ENCODE peak calls at places on chromosomes 6 and 20, in eight cellular contexts. One of them, this sample, is unnamed.

GRCh38 chr6:15359335-15359862 is 113.5 kb downstream of the JARID2 start:
- DNase-seq in ovary: no peak
- DNase-seq in AG10803: no peak
- DNase-seq in spleen: no peak
- DNase-seq in left lung: no peak
- DNase-seq in WERI-Rb-1: no peak
- DNase-seq in HFF-Myc: no peak
- DNase-seq in fibroblast of the aortic adventitia: no peak
- DNase-seq in this sample: no peak

GRCh38 chr20:8260837-8261241 is 128.8 kb downstream of the PLCB1 start:
- DNase-seq in ovary: no peak
- DNase-seq in AG10803: no peak
- DNase-seq in spleen: no peak
- DNase-seq in left lung: no peak
- DNase-seq in WERI-Rb-1: no peak
- DNase-seq in HFF-Myc: no peak
- DNase-seq in fibroblast of the aortic adventitia: peak; percentile 16
- DNase-seq in this sample: no peak

GRCh38 chr6:38933426-38933825 is 115.2 kb upstream of the GLP1R start:
- DNase-seq in ovary: no peak
- DNase-seq in AG10803: peak; percentile 2
- DNase-seq in spleen: no peak
- DNase-seq in left lung: no peak
- DNase-seq in WERI-Rb-1: peak; percentile 19
- DNase-seq in HFF-Myc: no peak
- DNase-seq in fibroblast of the aortic adventitia: peak; percentile 8
- DNase-seq in this sample: peak; percentile 9

GRCh38 chr20:3312940-3313656 is 74.1 kb upstream of the SLC4A11 start:
- DNase-seq in ovary: no peak
- DNase-seq in AG10803: peak; percentile 84
- DNase-seq in spleen: no peak
- DNase-seq in left lung: no peak
- DNase-seq in WERI-Rb-1: no peak
- DNase-seq in HFF-Myc: no peak
- DNase-seq in fibroblast of the aortic adventitia: peak; percentile 86
- DNase-seq in this sample: peak; percentile 44

GRCh38 chr6:149166324-149166723 is 151.2 kb upstream of the TAB2 start:
- DNase-seq in ovary: no peak
- DNase-seq in AG10803: no peak
- DNase-seq in spleen: no peak
- DNase-seq in left lung: no peak
- DNase-seq in WERI-Rb-1: no peak
- DNase-seq in HFF-Myc: no peak
- DNase-seq in fibroblast of the aortic adventitia: peak; percentile 55
- DNase-seq in this sample: no peak

GRCh38 chr6:80173411-80173810 is 66.9 kb downstream of the BCKDHB start:
- DNase-seq in ovary: no peak
- DNase-seq in AG10803: no peak
- DNase-seq in spleen: no peak
- DNase-seq in left lung: no peak
- DNase-seq in WERI-Rb-1: no peak
- DNase-seq in HFF-Myc: no peak
- DNase-seq in fibroblast of the aortic adventitia: peak; percentile 75
- DNase-seq in this sample: peak; percentile 4

GRCh38 chr6:4647414-4648365 is 128.5 kb upstream of the CDYL start:
- DNase-seq in ovary: peak; percentile 66
- DNase-seq in AG10803: peak; percentile 74
- DNase-seq in spleen: peak; percentile 76
- DNase-seq in left lung: peak; percentile 77
- DNase-seq in WERI-Rb-1: peak; percentile 91
- DNase-seq in HFF-Myc: peak; percentile 52
- DNase-seq in fibroblast of the aortic adventitia: peak; percentile 77
- DNase-seq in this sample: peak; percentile 72

GRCh38 chr6:11197175-11197535 is 35.3 kb downstream of the NEDD9 start:
- DNase-seq in ovary: no peak
- DNase-seq in AG10803: peak; percentile 97
- DNase-seq in spleen: no peak
- DNase-seq in left lung: no peak
- DNase-seq in WERI-Rb-1: no peak
- DNase-seq in HFF-Myc: peak; percentile 71
- DNase-seq in fibroblast of the aortic adventitia: peak; percentile 77
- DNase-seq in this sample: peak; percentile 77

GRCh38 chr20:31676534-31677030 is 38.9 kb downstream of the COX4I2 start:
- DNase-seq in ovary: no peak
- DNase-seq in AG10803: no peak
- DNase-seq in spleen: no peak
- DNase-seq in left lung: no peak
- DNase-seq in WERI-Rb-1: no peak
- DNase-seq in HFF-Myc: no peak
- DNase-seq in fibroblast of the aortic adventitia: peak; percentile 31
- DNase-seq in this sample: no peak

GRCh38 chr20:31677553-31678260 is 40.0 kb downstream of the COX4I2 start:
- DNase-seq in ovary: no peak
- DNase-seq in AG10803: no peak
- DNase-seq in spleen: no peak
- DNase-seq in left lung: no peak
- DNase-seq in WERI-Rb-1: no peak
- DNase-seq in HFF-Myc: no peak
- DNase-seq in fibroblast of the aortic adventitia: no peak
- DNase-seq in this sample: no peak

GRCh38 chr20:31679357-31680285 is 41.9 kb downstream of the COX4I2 start:
- DNase-seq in ovary: no peak
- DNase-seq in AG10803: no peak
- DNase-seq in spleen: no peak
- DNase-seq in left lung: no peak
- DNase-seq in WERI-Rb-1: no peak
- DNase-seq in HFF-Myc: no peak
- DNase-seq in fibroblast of the aortic adventitia: no peak
- DNase-seq in this sample: no peak

GRCh38 chr20:31680286-31681127 is 42.2 kb downstream of the BCL2L1 start:
- DNase-seq in ovary: no peak
- DNase-seq in AG10803: no peak
- DNase-seq in spleen: no peak
- DNase-seq in left lung: no peak
- DNase-seq in WERI-Rb-1: no peak
- DNase-seq in HFF-Myc: no peak
- DNase-seq in fibroblast of the aortic adventitia: no peak
- DNase-seq in this sample: no peak

DNA sequence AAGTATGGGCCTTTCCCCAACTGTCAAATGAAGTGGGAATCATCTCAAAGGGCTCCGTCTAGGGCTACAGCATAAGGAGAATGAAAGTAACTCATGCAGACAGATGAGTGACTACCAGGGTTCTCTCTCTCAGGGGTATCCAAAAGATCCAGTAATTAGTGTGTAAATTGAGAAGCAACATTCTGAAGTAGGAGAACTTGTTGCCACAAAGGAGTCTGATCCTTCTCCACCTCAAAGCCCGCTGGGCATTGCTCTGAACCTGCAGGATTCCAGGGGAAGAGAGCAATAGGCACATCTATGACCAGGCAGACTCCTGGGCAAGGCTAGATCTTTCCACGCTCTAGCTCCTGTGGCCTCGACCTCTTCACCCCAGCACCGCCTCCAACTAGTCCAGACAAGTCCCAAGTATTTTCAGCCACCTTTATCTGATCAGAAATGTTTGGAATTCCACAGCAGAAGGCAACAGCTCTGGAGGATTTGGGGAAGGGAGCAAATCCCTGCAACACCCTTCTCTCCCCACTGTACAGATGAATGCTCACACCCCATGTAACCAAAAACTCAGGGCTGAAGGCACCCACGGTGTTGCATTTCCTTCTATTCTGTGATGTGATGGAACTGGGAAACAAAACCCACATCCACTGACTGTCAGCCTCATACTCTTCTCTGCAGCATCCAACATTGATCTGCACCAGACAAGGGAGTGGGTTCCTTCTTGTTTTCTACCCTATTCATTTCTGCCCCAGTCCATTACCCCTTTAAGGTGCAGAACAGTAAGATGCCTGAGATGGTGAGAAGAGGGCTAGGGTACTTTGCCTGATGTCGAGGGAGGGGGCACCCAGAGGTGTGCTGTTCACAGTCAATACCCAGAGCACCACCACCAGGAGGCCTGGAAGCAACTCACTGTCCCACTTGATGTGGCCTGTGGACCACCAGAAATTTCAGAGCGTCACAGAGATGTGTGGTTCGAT is 41.0 kb downstream of the COX4I2 start:
- DNase-seq in ovary: peak; percentile 66
- DNase-seq in AG10803: peak; percentile 52
- DNase-seq in spleen: no peak
- DNase-seq in left lung: no peak
- DNase-seq in WERI-Rb-1: peak; percentile 28
- DNase-seq in HFF-Myc: no peak
- DNase-seq in fibroblast of the aortic adventitia: peak; percentile 73
- DNase-seq in this sample: no peak
- TF ChIP-seq CTCF in ovary: no peak
- TF ChIP-seq CTCF in AG10803: no peak
- TF ChIP-seq CTCF in spleen: no peak
- TF ChIP-seq CTCF in left lung: no peak
- TF ChIP-seq CTCF in WERI-Rb-1: no peak
- TF ChIP-seq CTCF in HFF-Myc: no peak
- TF ChIP-seq CTCF in fibroblast of the aortic adventitia: peak; percentile 8
- TF ChIP-seq CTCF in this sample: no peak

GRCh38 chr6:36128793-36129192 is 1.5 kb upstream of the MAPK13 start:
- DNase-seq in ovary: no peak
- DNase-seq in AG10803: no peak
- DNase-seq in spleen: no peak
- DNase-seq in left lung: no peak
- DNase-seq in WERI-Rb-1: peak; percentile 7
- DNase-seq in HFF-Myc: no peak
- DNase-seq in fibroblast of the aortic adventitia: no peak
- DNase-seq in this sample: no peak

GRCh38 chr6:36132221-36132895 is 2.0 kb downstream of the MAPK13 start:
- DNase-seq in ovary: no peak
- DNase-seq in AG10803: no peak
- DNase-seq in spleen: no peak
- DNase-seq in left lung: no peak
- DNase-seq in WERI-Rb-1: peak; percentile 18
- DNase-seq in HFF-Myc: no peak
- DNase-seq in fibroblast of the aortic adventitia: no peak
- DNase-seq in this sample: no peak

GRCh38 chr6:36131517-36132220 is 1.4 kb downstream of the MAPK13 start:
- DNase-seq in ovary: peak; percentile 40
- DNase-seq in AG10803: peak; percentile 36
- DNase-seq in spleen: peak; percentile 86
- DNase-seq in left lung: no peak
- DNase-seq in WERI-Rb-1: peak; percentile 70
- DNase-seq in HFF-Myc: peak; percentile 50
- DNase-seq in fibroblast of the aortic adventitia: peak; percentile 78
- DNase-seq in this sample: peak; percentile 87

GRCh38 chr6:36129889-36130671 is at the start of gene MAPK13:
- DNase-seq in ovary: no peak
- DNase-seq in AG10803: no peak
- DNase-seq in spleen: peak; percentile 90
- DNase-seq in left lung: no peak
- DNase-seq in WERI-Rb-1: peak; percentile 6
- DNase-seq in HFF-Myc: no peak
- DNase-seq in fibroblast of the aortic adventitia: peak; percentile 54
- DNase-seq in this sample: peak; percentile 66

DNA sequence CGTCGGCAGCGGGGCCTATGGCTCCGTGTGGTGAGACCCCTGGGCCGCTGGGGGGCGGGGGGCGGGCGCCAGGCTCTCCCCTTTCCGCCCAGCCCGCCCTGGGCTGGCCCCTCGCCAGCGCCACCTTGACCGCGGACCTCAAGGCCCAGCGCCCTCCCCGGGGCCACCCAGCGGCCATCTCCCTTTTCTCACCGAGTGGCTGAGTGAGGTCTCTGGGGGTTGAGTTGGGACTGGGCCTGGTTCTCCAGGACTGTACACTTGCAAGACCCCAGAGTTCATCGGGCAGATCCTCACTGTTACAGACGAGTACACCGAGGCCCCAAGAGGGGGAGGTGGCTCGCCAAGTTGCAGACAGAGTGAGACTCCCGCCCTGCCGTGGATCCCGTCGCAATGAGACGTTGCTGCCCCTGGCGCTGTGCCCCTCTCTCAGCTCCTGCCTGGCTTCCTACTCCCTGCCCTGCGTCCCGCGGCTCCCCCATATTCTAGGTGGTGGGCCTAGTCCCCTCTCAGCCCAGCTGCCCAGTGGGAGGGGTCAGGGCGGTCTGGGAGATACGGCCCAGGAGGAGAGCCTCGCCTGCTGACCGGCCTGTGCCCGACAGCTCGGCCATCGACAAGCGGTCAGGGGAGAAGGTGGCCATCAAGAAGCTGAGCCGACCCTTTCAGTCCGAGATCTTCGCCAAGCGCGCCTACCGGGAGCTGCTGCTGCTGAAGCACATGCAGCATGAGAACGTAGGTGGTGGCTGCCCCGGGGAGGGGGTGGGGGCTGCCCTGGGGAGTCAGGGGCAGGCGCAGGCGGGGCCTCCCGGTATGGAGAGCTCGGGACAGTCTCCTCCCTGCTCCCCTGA is 581 bp downstream of the MAPK13 start:
- DNase-seq in ovary: no peak
- DNase-seq in AG10803: no peak
- DNase-seq in spleen: peak; percentile 89
- DNase-seq in left lung: peak; percentile 74
- DNase-seq in WERI-Rb-1: peak; percentile 22
- DNase-seq in HFF-Myc: no peak
- DNase-seq in fibroblast of the aortic adventitia: no peak
- DNase-seq in this sample: peak; percentile 17
- TF ChIP-seq CTCF in ovary: no peak
- TF ChIP-seq CTCF in AG10803: no peak
- TF ChIP-seq CTCF in spleen: peak; percentile 3
- TF ChIP-seq CTCF in left lung: no peak
- TF ChIP-seq CTCF in WERI-Rb-1: no peak
- TF ChIP-seq CTCF in HFF-Myc: no peak
- TF ChIP-seq CTCF in fibroblast of the aortic adventitia: no peak
- TF ChIP-seq CTCF in this sample: no peak

GRCh38 chr6:139518556-139519091 is 144.2 kb upstream of the CITED2 start:
- DNase-seq in ovary: no peak
- DNase-seq in AG10803: no peak
- DNase-seq in spleen: no peak
- DNase-seq in left lung: no peak
- DNase-seq in WERI-Rb-1: no peak
- DNase-seq in HFF-Myc: no peak
- DNase-seq in fibroblast of the aortic adventitia: no peak
- DNase-seq in this sample: no peak
- TF ChIP-seq CTCF in ovary: no peak
- TF ChIP-seq CTCF in AG10803: no peak
- TF ChIP-seq CTCF in spleen: no peak
- TF ChIP-seq CTCF in left lung: no peak
- TF ChIP-seq CTCF in WERI-Rb-1: no peak
- TF ChIP-seq CTCF in HFF-Myc: no peak
- TF ChIP-seq CTCF in fibroblast of the aortic adventitia: no peak
- TF ChIP-seq CTCF in this sample: no peak

GRCh38 chr6:165893431-165893830 is 230.4 kb upstream of the PDE10A start:
- DNase-seq in ovary: no peak
- DNase-seq in AG10803: no peak
- DNase-seq in spleen: no peak
- DNase-seq in left lung: no peak
- DNase-seq in WERI-Rb-1: no peak
- DNase-seq in HFF-Myc: no peak
- DNase-seq in fibroblast of the aortic adventitia: no peak
- DNase-seq in this sample: no peak

GRCh38 chr6:165894228-165894825 is 231.3 kb upstream of the PDE10A start:
- DNase-seq in ovary: no peak
- DNase-seq in AG10803: no peak
- DNase-seq in spleen: no peak
- DNase-seq in left lung: no peak
- DNase-seq in WERI-Rb-1: no peak
- DNase-seq in HFF-Myc: no peak
- DNase-seq in fibroblast of the aortic adventitia: no peak
- DNase-seq in this sample: no peak

GRCh38 chr6:165890404-165890735 is 227.3 kb upstream of the PDE10A start:
- DNase-seq in ovary: no peak
- DNase-seq in AG10803: no peak
- DNase-seq in spleen: no peak
- DNase-seq in left lung: no peak
- DNase-seq in WERI-Rb-1: no peak
- DNase-seq in HFF-Myc: no peak
- DNase-seq in fibroblast of the aortic adventitia: no peak
- DNase-seq in this sample: no peak

GRCh38 chr6:165889636-165890403 is 226.8 kb upstream of the PDE10A start:
- DNase-seq in ovary: no peak
- DNase-seq in AG10803: peak; percentile 47
- DNase-seq in spleen: no peak
- DNase-seq in left lung: no peak
- DNase-seq in WERI-Rb-1: peak; percentile 21
- DNase-seq in HFF-Myc: no peak
- DNase-seq in fibroblast of the aortic adventitia: peak; percentile 60
- DNase-seq in this sample: peak; percentile 41

GRCh38 chr6:165891320-165891719 is 228.3 kb upstream of the PDE10A start:
- DNase-seq in ovary: no peak
- DNase-seq in AG10803: no peak
- DNase-seq in spleen: no peak
- DNase-seq in left lung: no peak
- DNase-seq in WERI-Rb-1: no peak
- DNase-seq in HFF-Myc: no peak
- DNase-seq in fibroblast of the aortic adventitia: no peak
- DNase-seq in this sample: no peak
- TF ChIP-seq CTCF in ovary: no peak
- TF ChIP-seq CTCF in AG10803: peak; percentile 12
- TF ChIP-seq CTCF in spleen: no peak
- TF ChIP-seq CTCF in left lung: no peak
- TF ChIP-seq CTCF in WERI-Rb-1: no peak
- TF ChIP-seq CTCF in HFF-Myc: no peak
- TF ChIP-seq CTCF in fibroblast of the aortic adventitia: no peak
- TF ChIP-seq CTCF in this sample: no peak

This sample was measured in fibroblast of mammary gland.